ENCODE peak calls at places on chromosome 10, in ten cellular contexts. P is suprapubic skin, Z is transverse colon, N is stomach, R is tibial nerve, W is sigmoid colon, I is SK-N-SH, C is ovary, Y is esophagus muscularis mucosa, Q is K562. V is an unnamed sample.

GRCh38 chr10:116704926-116705325 is 37.4 kb downstream of the HSPA12A start:
- DNase-seq in Q (no peak), N (peak; percentile 62), C (no peak), Z (no peak), Y (no peak), W (no peak), I (no peak), R (no peak), P (no peak), V (no peak)

GRCh38 chr10:101299211-101299610 is 54.8 kb upstream of the BTRC start:
- DNase-seq in Q (no peak), P (no peak), R (no peak), C (no peak), N (no peak), W (no peak), Z (no peak), Y (no peak), I (no peak), V (no peak)

GRCh38 chr10:5596611-5597341 is 69.6 kb downstream of the ASB13 start:
- DNase-seq in N (no peak), I (no peak), Z (no peak), W (no peak), R (no peak), Y (no peak), Q (no peak), P (no peak), C (no peak), V (no peak)

GRCh38 chr10:100826661-100826982 is 81.2 kb downstream of the PAX2 start:
- DNase-seq in Z (no peak), N (no peak), C (no peak), I (no peak), Q (no peak), W (no peak), Y (no peak), R (no peak), P (no peak), V (peak; percentile 88)

GRCh38 chr10:79444243-79445119 is 943 bp downstream of the ZCCHC24 start:
- DNase-seq in C (peak; percentile 44), W (peak; percentile 89), R (no peak), Y (no peak), N (peak; percentile 73), Q (peak; percentile 75), P (peak; percentile 89), I (peak; percentile 78), Z (peak; percentile 56), V (peak; percentile 68)

GRCh38 chr10:124590216-124591122 is 128.8 kb downstream of the LHPP start:
- DNase-seq in C (no peak), Q (no peak), Y (no peak), P (no peak), W (peak; percentile 47), R (no peak), I (no peak), N (no peak), Z (no peak), V (no peak)

GRCh38 chr10:94424714-94425337 is 22.5 kb downstream of the TBC1D12 start:
- DNase-seq in Z (no peak), Y (no peak), W (no peak), P (no peak), R (no peak), I (no peak), C (no peak), N (no peak), Q (no peak), V (no peak)

GRCh38 chr10:60283397-60283796 is 106.3 kb downstream of the ANK3 start:
- DNase-seq in C (no peak), N (no peak), I (no peak), P (no peak), Q (no peak), Y (no peak), R (no peak), Z (no peak), W (no peak), V (no peak)

GRCh38 chr10:132360766-132361447 is 28.9 kb downstream of the LRRC27 start:
- DNase-seq in R (no peak), Q (peak; percentile 54), Y (no peak), I (peak; percentile 80), W (peak; percentile 64), Z (no peak), P (peak; percentile 49), C (no peak), N (no peak), V (no peak)

GRCh38 chr10:52353210-52353609 is 39.1 kb downstream of the DKK1 start:
- DNase-seq in C (no peak), R (no peak), I (no peak), Y (no peak), Z (no peak), N (no peak), Q (no peak), P (no peak), W (no peak), V (no peak)

GRCh38 chr10:132192991-132193670 is 6.4 kb downstream of the DPYSL4 start:
- DNase-seq in Z (no peak), P (peak; percentile 27), I (no peak), W (no peak), Y (no peak), Q (no peak), C (no peak), N (no peak), R (no peak), V (peak; percentile 49)

GRCh38 chr10:80497187-80498038 is 40.3 kb upstream of the SH2D4B start:
- DNase-seq in W (peak; percentile 82), I (no peak), C (peak; percentile 47), R (no peak), N (peak; percentile 26), Q (peak; percentile 99), Z (peak; percentile 28), P (peak; percentile 86), Y (no peak), V (peak; percentile 67)

GRCh38 chr10:95542330-95542729 is 18.8 kb downstream of the SORBS1 start:
- DNase-seq in N (peak; percentile 45), Q (no peak), W (no peak), P (no peak), R (no peak), C (no peak), Z (no peak), I (no peak), Y (no peak), V (no peak)

GRCh38 chr10:3950676-3951275 is 165.8 kb upstream of the KLF6 start:
- DNase-seq in N (no peak), I (no peak), R (no peak), C (no peak), P (no peak), Z (no peak), W (no peak), Y (peak; percentile 89), Q (no peak), V (peak; percentile 25)

GRCh38 chr10:132728741-132729140 is 57.2 kb downstream of the NKX6-2 start:
- DNase-seq in N (no peak), W (no peak), Z (no peak), Y (no peak), P (no peak), Q (no peak), I (no peak), R (no peak), C (no peak), V (peak; percentile 80)

GRCh38 chr10:8146650-8147049 is 92.2 kb downstream of the GATA3 start:
- DNase-seq in P (no peak), C (no peak), R (no peak), I (no peak), W (no peak), Z (no peak), Q (no peak), Y (no peak), N (no peak), V (no peak)

DNA sequence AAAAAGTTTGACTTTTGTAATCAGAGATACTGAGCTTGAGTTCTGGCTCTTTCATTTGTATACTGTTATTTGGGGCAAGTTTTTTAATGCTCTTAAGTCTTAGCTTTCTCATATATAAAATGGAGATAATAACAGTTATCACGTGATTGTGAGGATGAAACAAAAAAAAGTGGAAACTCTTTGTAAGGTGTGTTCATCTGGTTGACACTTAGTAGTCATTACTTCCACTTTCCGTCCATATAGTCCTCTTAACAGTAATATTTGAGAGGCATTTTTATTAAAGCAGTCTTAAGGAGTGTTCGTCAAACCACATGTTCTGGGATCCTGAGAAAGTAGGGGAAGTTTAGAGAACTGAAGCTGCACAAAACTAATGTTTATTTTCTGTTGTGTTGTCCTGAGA is 65.6 kb downstream of the PTEN start:
- DNase-seq in C (no peak), W (no peak), Q (no peak), R (no peak), P (no peak), N (no peak), Y (no peak), Z (no peak), I (no peak), V (no peak)
- H3K36me3 ChIP-seq in C (no peaks in the 10 kb centered on the region), W (no peaks in the 10 kb centered on the region), Q (peaks cover 9% of the 10 kb centered on the region), R (no peaks in the 10 kb centered on the region), P (peaks cover under 1% of the 10 kb centered on the region), N (peaks cover 15% of the 10 kb centered on the region), Y (peaks cover 8% of the 10 kb centered on the region), Z (no peaks in the 10 kb centered on the region), I (peaks cover 45% of the 10 kb centered on the region), V (no peaks in the 10 kb centered on the region)

DNA sequence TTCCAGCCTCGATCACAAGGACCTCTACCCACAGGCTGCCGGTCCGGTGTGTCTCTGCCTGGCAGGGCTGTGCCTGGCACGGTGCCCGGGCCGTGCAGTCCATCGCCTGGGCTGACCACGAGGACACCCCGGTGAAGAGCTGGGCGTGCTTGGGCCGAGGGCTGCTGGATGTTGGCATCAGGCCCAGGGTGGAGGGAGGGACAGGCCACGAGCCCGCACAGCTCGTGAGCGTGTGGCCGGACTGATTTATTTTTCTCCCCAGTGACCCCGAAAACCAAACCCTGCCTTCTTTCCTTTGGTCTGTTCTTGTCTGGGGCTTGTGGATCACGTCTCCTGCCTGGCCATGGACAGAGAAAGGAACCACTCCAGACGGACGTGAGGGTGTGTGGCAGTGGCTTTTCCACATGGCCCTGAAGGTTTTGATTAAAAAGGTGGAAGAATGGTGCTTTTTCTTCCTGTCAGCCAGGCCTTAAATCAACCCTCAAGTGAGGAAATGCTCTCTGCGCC is 130.2 kb downstream of the RGS10 start:
- DNase-seq in Y (no peak), C (peak; percentile 93), Z (peak; percentile 55), I (peak; percentile 96), N (peak; percentile 74), R (peak; percentile 71), Q (no peak), P (peak; percentile 87), W (peak; percentile 92), V (peak; percentile 86)
- TF ChIP-seq EP300 in Y (no peak), C (no peak), Z (no peak), I (no peak), N (no peak), R (peak; percentile 85), Q (no peak), P (no peak), W (peak; percentile 81), V (peak; percentile 85)

DNA sequence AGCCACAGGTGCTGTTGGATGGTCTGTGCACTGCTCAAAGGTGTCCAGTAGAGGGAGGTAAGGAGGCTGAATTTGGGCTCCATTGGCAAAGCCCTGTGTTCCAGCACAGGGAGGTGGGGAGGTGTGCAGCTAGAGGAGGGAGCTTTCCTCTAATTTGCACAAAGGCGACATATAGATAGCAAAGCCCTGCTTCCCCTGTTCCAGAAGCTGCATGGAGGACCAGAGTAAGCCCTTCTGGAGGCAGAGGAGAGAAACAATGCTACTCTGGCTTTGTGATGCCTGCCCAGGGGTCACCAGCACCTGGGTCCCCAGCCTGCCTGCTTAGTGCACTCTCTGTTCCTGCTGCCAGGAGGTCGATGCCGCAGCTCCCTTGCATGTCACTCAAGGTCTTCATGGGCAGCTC is 3.4 kb upstream of the ARHGAP22 start:
- DNase-seq in Z (peak; percentile 39), Y (peak; percentile 77), C (no peak), Q (peak; percentile 73), P (no peak), W (no peak), R (no peak), N (peak; percentile 32), I (peak; percentile 67), V (no peak)
- TF ChIP-seq CTCF in Z (peak; percentile 48), Y (no peak), C (no peak), Q (peak; percentile 88), P (no peak), W (no peak), R (no peak), N (peak; percentile 31), I (peak; percentile 75), V (peak; percentile 29)

GRCh38 chr10:58662314-58662713 is 149.6 kb downstream of the BICC1 start:
- DNase-seq in R (peak; percentile 47), Q (no peak), P (no peak), C (no peak), Y (no peak), I (no peak), W (no peak), N (no peak), Z (no peak), V (no peak)
- H3K36me3 ChIP-seq in R (no peaks in the 10 kb centered on the region), Q (no peaks in the 10 kb centered on the region), P (no peaks in the 10 kb centered on the region), C (no peaks in the 10 kb centered on the region), Y (no peaks in the 10 kb centered on the region), I (no peaks in the 10 kb centered on the region), W (no peaks in the 10 kb centered on the region), N (no peaks in the 10 kb centered on the region), Z (no peaks in the 10 kb centered on the region), V (no peaks in the 10 kb centered on the region)